ENCODE peak calls at places on chromosomes 7 and 10, in six cellular contexts. One of them, this sample, is unnamed.

GRCh38 chr7:111083423-111083822 is 7.5 kb upstream of the LRRN3 start:
- DNase-seq in CD8-positive, alpha-beta memory T cell: peak
- DNase-seq in aorta: no peak
- DNase-seq in heart right ventricle: no peak
- DNase-seq in tibial artery: no peak
- DNase-seq in HCT116: no peak
- DNase-seq in this sample: peak

GRCh38 chr7:6577369-6578113 is at the start of gene ZDHHC4:
- DNase-seq in CD8-positive, alpha-beta memory T cell: peak
- DNase-seq in aorta: peak
- DNase-seq in HCT116: peak
- DNase-seq in heart right ventricle: peak
- DNase-seq in tibial artery: peak
- DNase-seq in this sample: peak

GRCh38 chr10:86363184-86363832 is 3.3 kb downstream of the GRID1 start:
- DNase-seq in heart right ventricle: peak
- DNase-seq in CD8-positive, alpha-beta memory T cell: no peak
- DNase-seq in aorta: peak
- DNase-seq in tibial artery: peak
- DNase-seq in HCT116: no peak
- DNase-seq in this sample: peak

GRCh38 chr10:5434017-5434753 is 21.8 kb downstream of the NET1 start:
- DNase-seq in aorta: no peak
- DNase-seq in heart right ventricle: no peak
- DNase-seq in HCT116: peak
- DNase-seq in tibial artery: no peak
- DNase-seq in CD8-positive, alpha-beta memory T cell: peak
- DNase-seq in this sample: peak

GRCh38 chr7:103777440-103777839 is 212.0 kb downstream of the RELN start:
- DNase-seq in heart right ventricle: no peak
- DNase-seq in HCT116: no peak
- DNase-seq in aorta: no peak
- DNase-seq in tibial artery: no peak
- DNase-seq in CD8-positive, alpha-beta memory T cell: no peak
- DNase-seq in this sample: no peak

GRCh38 chr7:10104292-10104691 is 869.4 kb upstream of the PHF14 start:
- DNase-seq in heart right ventricle: no peak
- DNase-seq in tibial artery: no peak
- DNase-seq in aorta: no peak
- DNase-seq in CD8-positive, alpha-beta memory T cell: no peak
- DNase-seq in HCT116: no peak
- DNase-seq in this sample: no peak

GRCh38 chr7:77184990-77185389 is 14.6 kb downstream of the FGL2 start:
- DNase-seq in CD8-positive, alpha-beta memory T cell: no peak
- DNase-seq in aorta: no peak
- DNase-seq in heart right ventricle: no peak
- DNase-seq in HCT116: no peak
- DNase-seq in tibial artery: no peak
- DNase-seq in this sample: no peak

GRCh38 chr10:69571618-69572158 is 1.5 kb downstream of the NEUROG3 start:
- DNase-seq in tibial artery: no peak
- DNase-seq in heart right ventricle: no peak
- DNase-seq in CD8-positive, alpha-beta memory T cell: no peak
- DNase-seq in aorta: no peak
- DNase-seq in HCT116: no peak
- DNase-seq in this sample: no peak

GRCh38 chr7:7335215-7335614 is 152.9 kb downstream of the C1GALT1 start:
- DNase-seq in heart right ventricle: no peak
- DNase-seq in HCT116: no peak
- DNase-seq in aorta: no peak
- DNase-seq in tibial artery: no peak
- DNase-seq in CD8-positive, alpha-beta memory T cell: no peak
- DNase-seq in this sample: no peak

GRCh38 chr7:81604075-81604807 is 165.6 kb downstream of the HGF start:
- DNase-seq in aorta: no peak
- DNase-seq in CD8-positive, alpha-beta memory T cell: no peak
- DNase-seq in tibial artery: no peak
- DNase-seq in heart right ventricle: no peak
- DNase-seq in HCT116: no peak
- DNase-seq in this sample: no peak

GRCh38 chr7:11492307-11492706 is 339.7 kb downstream of the THSD7A start:
- DNase-seq in heart right ventricle: no peak
- DNase-seq in HCT116: no peak
- DNase-seq in aorta: no peak
- DNase-seq in CD8-positive, alpha-beta memory T cell: no peak
- DNase-seq in tibial artery: no peak
- DNase-seq in this sample: no peak

GRCh38 chr7:151759591-151760042 is 117.3 kb downstream of the PRKAG2 start:
- DNase-seq in heart right ventricle: no peak
- DNase-seq in CD8-positive, alpha-beta memory T cell: peak
- DNase-seq in tibial artery: peak
- DNase-seq in aorta: no peak
- DNase-seq in HCT116: peak
- DNase-seq in this sample: peak

GRCh38 chr10:11162828-11163599 is 145.3 kb downstream of the CELF2 start:
- DNase-seq in heart right ventricle: peak
- DNase-seq in tibial artery: peak
- DNase-seq in CD8-positive, alpha-beta memory T cell: peak
- DNase-seq in aorta: peak
- DNase-seq in HCT116: no peak
- DNase-seq in this sample: no peak

GRCh38 chr7:75578081-75578480 is 86.0 kb downstream of the SPDYE5 start:
- DNase-seq in aorta: no peak
- DNase-seq in HCT116: no peak
- DNase-seq in heart right ventricle: no peak
- DNase-seq in tibial artery: no peak
- DNase-seq in CD8-positive, alpha-beta memory T cell: no peak
- DNase-seq in this sample: no peak

GRCh38 chr10:121132278-121132672 is 281.1 kb downstream of the WDR11 start:
- DNase-seq in aorta: no peak
- DNase-seq in tibial artery: no peak
- DNase-seq in heart right ventricle: no peak
- DNase-seq in HCT116: no peak
- DNase-seq in CD8-positive, alpha-beta memory T cell: no peak
- DNase-seq in this sample: no peak

GRCh38 chr10:84510121-84510520 is 181.7 kb downstream of the CCSER2 start:
- DNase-seq in heart right ventricle: no peak
- DNase-seq in aorta: no peak
- DNase-seq in tibial artery: no peak
- DNase-seq in CD8-positive, alpha-beta memory T cell: no peak
- DNase-seq in HCT116: no peak
- DNase-seq in this sample: peak

GRCh38 chr10:84293574-84294016 is 34.8 kb upstream of the CCSER2 start:
- DNase-seq in HCT116: no peak
- DNase-seq in CD8-positive, alpha-beta memory T cell: no peak
- DNase-seq in tibial artery: no peak
- DNase-seq in aorta: no peak
- DNase-seq in heart right ventricle: no peak
- DNase-seq in this sample: no peak

GRCh38 chr7:155459867-155460461 is 2.0 kb downstream of the EN2 start:
- DNase-seq in CD8-positive, alpha-beta memory T cell: no peak
- DNase-seq in HCT116: no peak
- DNase-seq in tibial artery: no peak
- DNase-seq in aorta: no peak
- DNase-seq in heart right ventricle: no peak
- DNase-seq in this sample: no peak

GRCh38 chr10:71245420-71246325 is 33.3 kb downstream of the UNC5B start:
- DNase-seq in tibial artery: no peak
- DNase-seq in HCT116: no peak
- DNase-seq in aorta: peak
- DNase-seq in heart right ventricle: no peak
- DNase-seq in CD8-positive, alpha-beta memory T cell: no peak
- DNase-seq in this sample: no peak

GRCh38 chr10:30829921-30830671 is 200.5 kb upstream of the LYZL2 start:
- DNase-seq in CD8-positive, alpha-beta memory T cell: no peak
- DNase-seq in tibial artery: no peak
- DNase-seq in aorta: no peak
- DNase-seq in heart right ventricle: no peak
- DNase-seq in HCT116: no peak
- DNase-seq in this sample: no peak

GRCh38 chr7:36128448-36129047 is 24.5 kb upstream of the EEPD1 start:
- DNase-seq in heart right ventricle: peak
- DNase-seq in HCT116: peak
- DNase-seq in aorta: peak
- DNase-seq in tibial artery: peak
- DNase-seq in CD8-positive, alpha-beta memory T cell: no peak
- DNase-seq in this sample: peak

GRCh38 chr7:22597845-22598244 is 97.9 kb upstream of the STEAP1B start:
- DNase-seq in heart right ventricle: no peak
- DNase-seq in CD8-positive, alpha-beta memory T cell: no peak
- DNase-seq in HCT116: no peak
- DNase-seq in aorta: no peak
- DNase-seq in tibial artery: no peak
- DNase-seq in this sample: no peak

GRCh38 chr7:68306692-68307107 is 1291.6 kb upstream of the AUTS2 start:
- DNase-seq in tibial artery: no peak
- DNase-seq in aorta: no peak
- DNase-seq in CD8-positive, alpha-beta memory T cell: no peak
- DNase-seq in heart right ventricle: no peak
- DNase-seq in HCT116: no peak
- DNase-seq in this sample: no peak

GRCh38 chr10:110494532-110494931 is 3.2 kb upstream of the DUSP5 start:
- DNase-seq in aorta: no peak
- DNase-seq in HCT116: no peak
- DNase-seq in CD8-positive, alpha-beta memory T cell: no peak
- DNase-seq in tibial artery: no peak
- DNase-seq in heart right ventricle: no peak
- DNase-seq in this sample: no peak

GRCh38 chr10:79226391-79227245 is 120.7 kb upstream of the PPIF start:
- DNase-seq in heart right ventricle: no peak
- DNase-seq in HCT116: no peak
- DNase-seq in tibial artery: no peak
- DNase-seq in aorta: no peak
- DNase-seq in CD8-positive, alpha-beta memory T cell: no peak
- DNase-seq in this sample: no peak
- H3K4me3 ChIP-seq in heart right ventricle: no peak
- H3K4me3 ChIP-seq in HCT116: no peak
- H3K4me3 ChIP-seq in tibial artery: no peak
- H3K4me3 ChIP-seq in aorta: no peak
- H3K4me3 ChIP-seq in CD8-positive, alpha-beta memory T cell: no peak
- H3K4me3 ChIP-seq in this sample: no peak

GRCh38 chr10:119597405-119598186 is 832 bp upstream of the TIAL1 start:
- DNase-seq in aorta: no peak
- DNase-seq in heart right ventricle: no peak
- DNase-seq in HCT116: no peak
- DNase-seq in CD8-positive, alpha-beta memory T cell: no peak
- DNase-seq in tibial artery: no peak
- DNase-seq in this sample: no peak
- H3K27ac ChIP-seq in aorta: no peak
- H3K27ac ChIP-seq in heart right ventricle: peak
- H3K27ac ChIP-seq in HCT116: peak
- H3K27ac ChIP-seq in CD8-positive, alpha-beta memory T cell: peak
- H3K27ac ChIP-seq in tibial artery: peak
- H3K27ac ChIP-seq in this sample: peak

GRCh38 chr7:98613601-98614425 is 3.3 kb upstream of the NPTX2 start:
- DNase-seq in aorta: no peak
- DNase-seq in HCT116: no peak
- DNase-seq in tibial artery: no peak
- DNase-seq in heart right ventricle: no peak
- DNase-seq in CD8-positive, alpha-beta memory T cell: no peak
- DNase-seq in this sample: no peak

GRCh38 chr7:98618786-98619185 is 1.7 kb downstream of the NPTX2 start:
- DNase-seq in CD8-positive, alpha-beta memory T cell: no peak
- DNase-seq in HCT116: no peak
- DNase-seq in aorta: no peak
- DNase-seq in tibial artery: no peak
- DNase-seq in heart right ventricle: no peak
- DNase-seq in this sample: peak

GRCh38 chr7:98617051-98617959 is at the start of gene NPTX2:
- DNase-seq in CD8-positive, alpha-beta memory T cell: no peak
- DNase-seq in HCT116: no peak
- DNase-seq in tibial artery: peak
- DNase-seq in aorta: peak
- DNase-seq in heart right ventricle: peak
- DNase-seq in this sample: peak

GRCh38 chr7:98617960-98618418 is 904 bp downstream of the NPTX2 start:
- DNase-seq in aorta: no peak
- DNase-seq in tibial artery: no peak
- DNase-seq in CD8-positive, alpha-beta memory T cell: no peak
- DNase-seq in heart right ventricle: no peak
- DNase-seq in HCT116: no peak
- DNase-seq in this sample: peak

DNA sequence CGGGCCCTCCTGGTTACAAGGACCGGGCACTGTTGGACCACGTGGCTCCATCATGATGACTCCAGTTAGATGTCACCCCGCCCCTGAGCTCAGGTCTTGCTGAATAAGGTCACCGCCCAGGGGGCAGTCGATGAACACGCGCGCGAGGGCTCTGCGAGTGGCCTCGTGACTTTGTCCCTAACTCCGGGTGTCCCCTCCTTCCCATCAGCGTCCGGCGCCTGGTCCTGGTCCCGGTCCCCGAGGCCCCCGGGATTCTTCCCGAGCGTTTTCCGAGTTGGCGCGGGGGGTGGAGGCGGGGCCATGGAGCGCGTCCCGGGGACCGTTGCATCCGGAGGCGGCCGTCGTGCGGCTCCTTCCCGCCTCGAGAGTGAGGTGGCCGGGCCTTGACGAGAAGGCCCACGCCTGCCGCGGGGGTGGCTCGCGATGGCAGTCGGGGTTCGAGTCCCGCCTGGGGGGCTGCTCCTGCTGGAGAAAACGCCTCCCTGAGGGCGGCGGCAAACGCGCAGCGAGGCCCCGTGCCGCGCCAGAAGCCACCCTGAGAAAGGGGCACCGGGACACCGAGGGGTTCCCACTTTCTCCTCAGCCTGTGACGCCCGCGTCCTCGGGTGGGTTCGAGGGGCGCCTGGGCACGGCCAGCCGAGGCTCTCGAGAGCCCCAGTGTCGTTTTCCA is 569 bp upstream of the NPTX2 start:
- DNase-seq in HCT116: no peak
- DNase-seq in tibial artery: no peak
- DNase-seq in CD8-positive, alpha-beta memory T cell: no peak
- DNase-seq in heart right ventricle: no peak
- DNase-seq in aorta: no peak
- DNase-seq in this sample: no peak
- H3K4me3 ChIP-seq in HCT116: no peak
- H3K4me3 ChIP-seq in tibial artery: peak
- H3K4me3 ChIP-seq in CD8-positive, alpha-beta memory T cell: no peak
- H3K4me3 ChIP-seq in heart right ventricle: no peak
- H3K4me3 ChIP-seq in aorta: no peak
- H3K4me3 ChIP-seq in this sample: peak

DNA sequence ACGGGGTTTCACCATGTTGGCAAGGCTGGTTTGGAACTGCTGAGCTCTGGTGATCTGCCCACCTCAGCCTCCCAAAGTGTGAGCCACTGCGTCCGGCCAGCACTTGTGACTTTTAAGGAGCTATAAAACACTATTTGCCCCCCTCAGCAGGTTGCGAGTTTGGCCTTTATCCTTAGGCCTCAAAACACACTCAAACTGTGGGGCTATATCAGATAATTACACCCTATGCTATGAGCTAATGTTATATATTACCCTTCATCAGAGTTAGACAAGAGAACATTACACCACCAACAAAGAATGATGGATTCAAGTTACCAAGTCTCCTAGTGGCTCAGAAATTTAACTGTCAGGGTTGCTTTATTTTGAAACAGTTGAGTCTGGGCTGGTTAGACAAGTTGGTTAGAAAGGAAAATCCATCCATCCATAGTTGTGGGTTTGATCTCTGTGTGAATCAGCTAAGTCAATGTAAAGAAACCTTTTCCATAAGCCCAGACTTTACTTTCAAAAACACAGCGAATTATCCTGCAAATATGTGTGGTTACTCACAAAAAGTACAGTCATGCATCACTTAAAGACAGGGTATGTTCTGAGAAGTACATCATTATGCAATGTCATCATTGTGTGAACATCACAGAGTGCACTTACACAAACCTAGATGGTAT is 115.8 kb downstream of the SEMA3D start:
- DNase-seq in tibial artery: no peak
- DNase-seq in heart right ventricle: no peak
- DNase-seq in aorta: no peak
- DNase-seq in CD8-positive, alpha-beta memory T cell: no peak
- DNase-seq in HCT116: no peak
- DNase-seq in this sample: no peak
- H3K27ac ChIP-seq in tibial artery: no peak
- H3K27ac ChIP-seq in heart right ventricle: no peak
- H3K27ac ChIP-seq in aorta: no peak
- H3K27ac ChIP-seq in CD8-positive, alpha-beta memory T cell: no peak
- H3K27ac ChIP-seq in HCT116: no peak
- H3K27ac ChIP-seq in this sample: no peak

This sample was measured in SJSA1.